ENCODE peak calls at places on chromosomes 13 and 19, in ten cellular contexts. One of them, this sample, is unnamed.

GRCh38 chr19:46216612-46217011 is 12.9 kb upstream of the IGFL1 start:
- DNase-seq in GM04504: no peak
- DNase-seq in epithelial cell of prostate: no peak
- DNase-seq in HS-27A: no peak
- DNase-seq in NCI-H748 treated with DMSO at 0.1 percent for 48 hours: no peak
- DNase-seq in ascending aorta: no peak
- DNase-seq in fibroblast of lung: no peak
- DNase-seq in fibroblast of the aortic adventitia: no peak
- DNase-seq in nephron progenitor cell: no peak
- DNase-seq in NCI-H1092: no peak
- DNase-seq in this sample: no peak

GRCh38 chr13:113975416-113975815 is 1.5 kb upstream of the C13orf46 start:
- DNase-seq in GM04504: no peak
- DNase-seq in epithelial cell of prostate: no peak
- DNase-seq in HS-27A: no peak
- DNase-seq in NCI-H748 treated with DMSO at 0.1 percent for 48 hours: no peak
- DNase-seq in ascending aorta: no peak
- DNase-seq in fibroblast of lung: no peak
- DNase-seq in fibroblast of the aortic adventitia: no peak
- DNase-seq in nephron progenitor cell: no peak
- DNase-seq in NCI-H1092: no peak
- DNase-seq in this sample: no peak

GRCh38 chr19:5827891-5828660 is 11.4 kb downstream of the FUT6 start:
- DNase-seq in GM04504: peak
- DNase-seq in epithelial cell of prostate: no peak
- DNase-seq in HS-27A: peak
- DNase-seq in NCI-H748 treated with DMSO at 0.1 percent for 48 hours: peak
- DNase-seq in ascending aorta: peak
- DNase-seq in fibroblast of lung: peak
- DNase-seq in fibroblast of the aortic adventitia: peak
- DNase-seq in nephron progenitor cell: peak
- DNase-seq in NCI-H1092: peak
- DNase-seq in this sample: peak

GRCh38 chr19:50332264-50333038 is 3.3 kb upstream of the KCNC3 start:
- DNase-seq in GM04504: no peak
- DNase-seq in epithelial cell of prostate: no peak
- DNase-seq in HS-27A: no peak
- DNase-seq in NCI-H748 treated with DMSO at 0.1 percent for 48 hours: no peak
- DNase-seq in ascending aorta: no peak
- DNase-seq in fibroblast of lung: no peak
- DNase-seq in fibroblast of the aortic adventitia: no peak
- DNase-seq in nephron progenitor cell: peak
- DNase-seq in NCI-H1092: no peak
- DNase-seq in this sample: no peak

GRCh38 chr19:48633148-48634035 is 3.8 kb downstream of the DBP start:
- DNase-seq in GM04504: no peak
- DNase-seq in epithelial cell of prostate: no peak
- DNase-seq in HS-27A: no peak
- DNase-seq in NCI-H748 treated with DMSO at 0.1 percent for 48 hours: no peak
- DNase-seq in ascending aorta: no peak
- DNase-seq in fibroblast of lung: no peak
- DNase-seq in fibroblast of the aortic adventitia: no peak
- DNase-seq in nephron progenitor cell: no peak
- DNase-seq in NCI-H1092: no peak
- DNase-seq in this sample: no peak

GRCh38 chr19:11378319-11379189 is 4.1 kb downstream of the SWSAP1 start:
- DNase-seq in GM04504: no peak
- DNase-seq in epithelial cell of prostate: peak
- DNase-seq in HS-27A: peak
- DNase-seq in NCI-H748 treated with DMSO at 0.1 percent for 48 hours: no peak
- DNase-seq in ascending aorta: no peak
- DNase-seq in fibroblast of lung: peak
- DNase-seq in fibroblast of the aortic adventitia: peak
- DNase-seq in nephron progenitor cell: peak
- DNase-seq in NCI-H1092: peak
- DNase-seq in this sample: no peak

GRCh38 chr13:102128216-102128800 is 273.5 kb downstream of the FGF14 start:
- DNase-seq in GM04504: peak
- DNase-seq in epithelial cell of prostate: peak
- DNase-seq in HS-27A: no peak
- DNase-seq in NCI-H748 treated with DMSO at 0.1 percent for 48 hours: no peak
- DNase-seq in ascending aorta: no peak
- DNase-seq in fibroblast of lung: peak
- DNase-seq in fibroblast of the aortic adventitia: peak
- DNase-seq in nephron progenitor cell: no peak
- DNase-seq in NCI-H1092: no peak
- DNase-seq in this sample: no peak

GRCh38 chr13:59996461-59996860 is 167.3 kb downstream of the DIAPH3 start:
- DNase-seq in GM04504: no peak
- DNase-seq in epithelial cell of prostate: no peak
- DNase-seq in HS-27A: no peak
- DNase-seq in NCI-H748 treated with DMSO at 0.1 percent for 48 hours: no peak
- DNase-seq in ascending aorta: no peak
- DNase-seq in fibroblast of lung: no peak
- DNase-seq in fibroblast of the aortic adventitia: no peak
- DNase-seq in nephron progenitor cell: no peak
- DNase-seq in NCI-H1092: no peak
- DNase-seq in this sample: no peak